ENCODE peak calls at places on chromosomes 4 and X, in five cellular contexts. J is sigmoid colon, E is bronchial epithelial cell, Z is ascending aorta, H is gastrocnemius medialis. I is an unnamed sample.

GRCh38 chr4:175953960-175954521 is 111.6 kb upstream of the WDR17 start:
- DNase-seq in Z (no peak), H (no peak), J (no peak), E (no peak), I (no peak)

GRCh38 chr4:149836546-149836945 is 20.9 kb upstream of the IQCM start:
- DNase-seq in E (peak; percentile 11), H (no peak), J (no peak), Z (no peak), I (no peak)

GRCh38 chr4:102036619-102037376 is 246.3 kb downstream of the BANK1 start:
- DNase-seq in Z (no peak), H (no peak), E (peak; percentile 41), J (no peak), I (no peak)

GRCh38 chr4:36348403-36348938 is 67.1 kb downstream of the DTHD1 start:
- DNase-seq in J (no peak), E (no peak), H (no peak), Z (no peak), I (no peak)

GRCh38 chr4:147599764-147600163 is 17.4 kb upstream of the TMEM184C start:
- DNase-seq in H (no peak), J (no peak), E (no peak), Z (no peak), I (no peak)

GRCh38 chr4:180280076-180280475 is 1963.1 kb upstream of the TENM3 start:
- DNase-seq in J (no peak), E (no peak), H (no peak), Z (no peak), I (no peak)

GRCh38 chr4:41644288-41644914 is 104.1 kb downstream of the PHOX2B start:
- DNase-seq in Z (no peak), J (peak; percentile 87), E (peak; percentile 26), H (peak; percentile 71), I (peak; percentile 86)

GRCh38 chr4:125515016-125515415 is 200.3 kb downstream of the FAT4 start:
- DNase-seq in E (no peak), J (no peak), Z (no peak), H (no peak), I (no peak)

GRCh38 chr4:106333186-106333585 is 16.8 kb downstream of the AIMP1 start:
- DNase-seq in E (no peak), H (no peak), J (no peak), Z (no peak), I (no peak)

GRCh38 chrX:69387559-69388487 is 116.3 kb upstream of the NALF2 start:
- DNase-seq in J (no peak), E (peak; percentile 15), H (peak; percentile 12), Z (no peak), I (no peak)

GRCh38 chr4:176320340-176320975 is 692 bp downstream of the SPCS3 start:
- DNase-seq in J (peak; percentile 93), H (peak; percentile 83), Z (peak; percentile 73), E (peak; percentile 77), I (peak; percentile 97)

GRCh38 chr4:139957986-139958737 is 195.8 kb downstream of the MAML3 start:
- DNase-seq in J (no peak), E (no peak), H (no peak), Z (no peak), I (no peak)

GRCh38 chrX:65581661-65582339 is 47.2 kb upstream of the LAS1L start:
- DNase-seq in J (peak; percentile 74), H (peak; percentile 22), Z (no peak), E (peak; percentile 54), I (no peak)

GRCh38 chrX:40173662-40174593 is 76.2 kb upstream of the BCOR start:
- DNase-seq in Z (no peak), J (peak; percentile 81), E (no peak), H (no peak), I (no peak)

GRCh38 chr4:1373892-1374705 is 27.1 kb downstream of the UVSSA start:
- DNase-seq in H (peak; percentile 9), E (no peak), J (peak; percentile 32), Z (no peak), I (peak; percentile 60)

GRCh38 chrX:24424948-24425347 is 40.1 kb upstream of the PDK3 start:
- DNase-seq in E (no peak), Z (peak; percentile 19), H (peak; percentile 48), J (peak; percentile 93), I (no peak)

GRCh38 chrX:9873360-9873759 is 87.1 kb downstream of the SHROOM2 start:
- DNase-seq in E (no peak), H (no peak), Z (no peak), J (no peak), I (no peak)

DNA sequence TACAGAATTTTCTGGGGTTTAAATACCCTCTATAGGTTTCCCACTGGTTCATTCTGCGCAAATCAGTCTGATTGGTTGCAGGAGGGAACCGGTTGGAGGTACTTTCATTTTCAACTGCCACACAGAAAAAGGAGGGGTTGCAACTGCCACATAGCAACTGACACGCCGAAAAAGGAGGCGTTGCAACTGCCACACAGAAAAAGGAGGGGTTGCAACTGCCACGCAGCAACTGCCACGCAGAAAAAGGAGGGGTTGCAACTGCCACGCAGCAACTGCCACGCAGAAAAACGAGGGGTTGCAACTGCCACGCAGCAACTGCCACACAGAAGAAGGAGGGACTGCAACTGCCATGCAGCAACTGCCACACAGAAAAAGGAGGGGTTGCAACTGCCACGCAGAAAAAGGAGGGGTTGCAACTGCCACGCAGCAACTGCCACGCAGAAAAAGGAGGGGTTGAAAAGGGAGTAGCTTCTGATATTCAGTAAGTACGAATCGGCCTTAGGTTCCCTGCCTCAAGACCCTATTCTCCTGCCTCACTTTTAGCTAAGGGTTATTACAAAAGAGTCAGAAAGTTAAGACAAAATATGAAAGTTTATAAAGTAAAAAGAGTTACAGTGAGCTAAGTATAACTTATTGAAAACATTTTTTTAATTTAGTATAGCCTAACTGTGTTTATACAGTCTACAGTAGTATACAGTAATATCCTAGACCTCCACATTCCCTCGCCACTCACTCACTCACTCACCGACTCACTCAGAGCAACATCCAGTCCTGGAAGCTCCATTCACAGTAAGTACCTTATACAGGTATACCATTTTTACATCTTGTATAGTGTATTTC is 431.8 kb downstream of the KCTD8 start:
- DNase-seq in Z (no peak), E (no peak), H (no peak), J (no peak), I (no peak)
- H3K4me3 ChIP-seq in Z (no peak overlapping the region), E (no peak overlapping the region), H (no peak overlapping the region), J (no peak overlapping the region), I (no peak overlapping the region)

DNA sequence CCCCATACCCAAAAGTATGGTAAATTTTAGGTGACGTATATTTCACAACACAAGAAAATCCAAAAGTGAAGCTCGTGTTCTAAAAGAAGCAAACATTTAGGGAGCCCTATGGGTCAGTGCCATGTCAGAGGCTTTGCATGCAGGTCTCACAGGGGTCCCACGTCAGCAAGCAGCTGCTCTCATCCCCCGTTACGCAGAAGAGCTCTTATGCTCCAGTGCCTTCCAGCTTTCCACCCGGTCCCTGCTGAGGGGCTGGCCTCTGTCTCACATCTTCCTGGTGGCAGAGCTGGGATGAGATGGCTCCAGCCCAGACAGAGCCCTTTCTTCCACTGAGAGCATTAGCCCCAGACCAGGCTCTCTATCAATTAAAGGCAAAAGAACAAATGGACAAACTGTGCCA is 82.0 kb downstream of the IRF2 start:
- DNase-seq in Z (no peak), H (no peak), E (no peak), J (no peak), I (no peak)
- H3K4me3 ChIP-seq in Z (no peak overlapping the region), H (no peak overlapping the region), E (no peak overlapping the region), J (peak overlapping the region; percentile 6), I (no peak overlapping the region)

DNA sequence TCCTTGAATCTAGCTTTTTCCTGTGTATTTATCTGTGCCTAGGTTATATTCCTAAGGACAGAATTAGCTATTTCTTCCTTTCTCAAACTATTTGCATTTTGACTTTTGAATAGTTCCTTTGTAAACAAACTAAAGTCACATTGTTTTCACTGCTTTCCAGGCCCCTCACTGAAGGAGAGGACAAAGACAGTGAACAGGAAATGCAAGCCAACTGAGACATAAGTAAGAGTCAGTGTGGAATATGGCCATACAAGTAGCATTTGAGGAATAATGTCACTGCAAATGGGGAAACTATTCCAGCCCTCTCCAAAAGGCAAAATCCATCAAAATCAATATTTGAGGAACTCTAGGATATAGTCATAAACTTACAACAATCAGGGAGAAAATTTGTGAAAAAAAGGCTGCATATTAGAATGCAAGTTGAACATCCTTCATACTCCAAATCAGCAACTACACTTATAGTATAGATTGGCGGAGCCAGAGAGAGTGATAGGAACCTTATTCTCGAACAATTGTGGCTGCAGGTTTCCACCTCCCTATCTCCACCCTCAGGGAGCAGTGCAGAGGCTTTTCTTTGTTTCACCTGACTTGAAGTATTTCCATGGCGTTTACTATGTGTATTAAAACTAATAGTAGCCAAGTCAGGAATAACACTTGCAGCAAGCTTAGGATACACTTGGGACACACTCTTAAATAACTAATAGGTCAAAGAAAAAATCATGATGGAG is 1110.4 kb upstream of the ADGRL3 start:
- DNase-seq in Z (no peak), H (no peak), E (no peak), J (no peak), I (no peak)
- H3K4me3 ChIP-seq in Z (no peak overlapping the region), H (no peak overlapping the region), E (no peak overlapping the region), J (no peak overlapping the region), I (no peak overlapping the region)

DNA sequence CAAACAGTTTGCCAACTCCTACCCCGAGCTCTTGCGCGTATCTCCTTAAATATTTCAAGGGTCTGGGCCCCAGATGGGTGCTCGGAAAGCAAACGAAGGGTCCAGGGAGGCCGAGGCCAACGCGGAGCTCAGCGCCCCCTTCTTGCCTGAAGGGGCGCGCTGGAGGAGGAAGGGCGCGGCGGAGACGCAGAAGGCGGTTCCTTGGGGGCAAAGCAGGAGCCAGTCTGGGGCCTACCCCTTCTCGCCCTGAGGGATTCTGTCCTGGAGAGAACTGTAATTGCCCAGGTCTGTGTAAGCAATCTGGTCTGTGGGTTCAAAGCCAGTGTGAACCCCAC is 4.0 kb upstream of the SFRP2 start:
- DNase-seq in Z (no peak), J (no peak), E (no peak), H (no peak), I (peak; percentile 38)
- H3K4me3 ChIP-seq in Z (no peak overlapping the region), J (peak overlapping the region; percentile 44), E (no peak overlapping the region), H (peak overlapping the region; percentile 44), I (no peak overlapping the region)

GRCh38 chr4:184283659-184284335 is 66.1 kb upstream of the ENPP6 start:
- DNase-seq in J (no peak), H (no peak), Z (no peak), E (no peak), I (no peak)
- H3K4me3 ChIP-seq in J (no peak overlapping the region), H (no peak overlapping the region), Z (no peak overlapping the region), E (no peak overlapping the region), I (no peak overlapping the region)